ENCODE peak calls at places on chromosomes 16 and 17, in five cellular contexts. One of them, this sample, is unnamed.

GRCh38 chr17:18039535-18040286 is 503 bp downstream of the GID4 start:
- DNase-seq in left ventricle myocardium inferior: no peak
- DNase-seq in GM06990: no peak
- DNase-seq in fibroblast of lung: no peak
- DNase-seq in stomach: peak; percentile 56
- DNase-seq in this sample: no peak

GRCh38 chr16:89827383-89828198 is 684 bp upstream of the SPIRE2 start:
- DNase-seq in left ventricle myocardium inferior: peak; percentile 46
- DNase-seq in GM06990: no peak
- DNase-seq in fibroblast of lung: peak; percentile 56
- DNase-seq in stomach: peak; percentile 61
- DNase-seq in this sample: peak; percentile 23

GRCh38 chr17:65013613-65014391 is 42.7 kb downstream of the GNA13 start:
- DNase-seq in left ventricle myocardium inferior: no peak
- DNase-seq in GM06990: no peak
- DNase-seq in fibroblast of lung: peak; percentile 93
- DNase-seq in stomach: no peak
- DNase-seq in this sample: peak; percentile 91

GRCh38 chr16:14501331-14502255 is 128.5 kb downstream of the PARN start:
- DNase-seq in left ventricle myocardium inferior: peak; percentile 87
- DNase-seq in GM06990: peak; percentile 62
- DNase-seq in fibroblast of lung: peak; percentile 98
- DNase-seq in stomach: peak; percentile 89
- DNase-seq in this sample: peak; percentile 97

GRCh38 chr16:72094266-72094610 is 591 bp downstream of the DHX38 start:
- DNase-seq in left ventricle myocardium inferior: no peak
- DNase-seq in GM06990: no peak
- DNase-seq in fibroblast of lung: peak; percentile 27
- DNase-seq in stomach: no peak
- DNase-seq in this sample: no peak

GRCh38 chr17:64095144-64095882 is 34.6 kb downstream of the ERN1 start:
- DNase-seq in left ventricle myocardium inferior: no peak
- DNase-seq in GM06990: no peak
- DNase-seq in fibroblast of lung: no peak
- DNase-seq in stomach: peak; percentile 40
- DNase-seq in this sample: no peak

GRCh38 chr17:74206332-74206818 is 2.9 kb downstream of the RPL38 start:
- DNase-seq in left ventricle myocardium inferior: no peak
- DNase-seq in GM06990: no peak
- DNase-seq in fibroblast of lung: peak; percentile 17
- DNase-seq in stomach: no peak
- DNase-seq in this sample: no peak

GRCh38 chr17:39677581-39678339 is 9.5 kb downstream of the PNMT start:
- DNase-seq in left ventricle myocardium inferior: peak; percentile 66
- DNase-seq in GM06990: no peak
- DNase-seq in fibroblast of lung: no peak
- DNase-seq in stomach: no peak
- DNase-seq in this sample: no peak

GRCh38 chr16:69494993-69495392 is 70.6 kb downstream of the CYB5B start:
- DNase-seq in left ventricle myocardium inferior: no peak
- DNase-seq in GM06990: no peak
- DNase-seq in fibroblast of lung: no peak
- DNase-seq in stomach: no peak
- DNase-seq in this sample: no peak

GRCh38 chr16:11631214-11631613 is 37.0 kb upstream of the SNN start:
- DNase-seq in left ventricle myocardium inferior: no peak
- DNase-seq in GM06990: no peak
- DNase-seq in fibroblast of lung: no peak
- DNase-seq in stomach: no peak
- DNase-seq in this sample: no peak

GRCh38 chr16:11627822-11628457 is 40.3 kb upstream of the SNN start:
- DNase-seq in left ventricle myocardium inferior: no peak
- DNase-seq in GM06990: no peak
- DNase-seq in fibroblast of lung: peak; percentile 91
- DNase-seq in stomach: peak; percentile 58
- DNase-seq in this sample: no peak

GRCh38 chr16:11632455-11632921 is 35.8 kb upstream of the SNN start:
- DNase-seq in left ventricle myocardium inferior: peak; percentile 38
- DNase-seq in GM06990: no peak
- DNase-seq in fibroblast of lung: peak; percentile 91
- DNase-seq in stomach: no peak
- DNase-seq in this sample: peak; percentile 26

GRCh38 chr16:11629071-11630030 is 38.9 kb upstream of the SNN start:
- DNase-seq in left ventricle myocardium inferior: peak; percentile 41
- DNase-seq in GM06990: peak; percentile 55
- DNase-seq in fibroblast of lung: peak; percentile 62
- DNase-seq in stomach: no peak
- DNase-seq in this sample: no peak

DNA sequence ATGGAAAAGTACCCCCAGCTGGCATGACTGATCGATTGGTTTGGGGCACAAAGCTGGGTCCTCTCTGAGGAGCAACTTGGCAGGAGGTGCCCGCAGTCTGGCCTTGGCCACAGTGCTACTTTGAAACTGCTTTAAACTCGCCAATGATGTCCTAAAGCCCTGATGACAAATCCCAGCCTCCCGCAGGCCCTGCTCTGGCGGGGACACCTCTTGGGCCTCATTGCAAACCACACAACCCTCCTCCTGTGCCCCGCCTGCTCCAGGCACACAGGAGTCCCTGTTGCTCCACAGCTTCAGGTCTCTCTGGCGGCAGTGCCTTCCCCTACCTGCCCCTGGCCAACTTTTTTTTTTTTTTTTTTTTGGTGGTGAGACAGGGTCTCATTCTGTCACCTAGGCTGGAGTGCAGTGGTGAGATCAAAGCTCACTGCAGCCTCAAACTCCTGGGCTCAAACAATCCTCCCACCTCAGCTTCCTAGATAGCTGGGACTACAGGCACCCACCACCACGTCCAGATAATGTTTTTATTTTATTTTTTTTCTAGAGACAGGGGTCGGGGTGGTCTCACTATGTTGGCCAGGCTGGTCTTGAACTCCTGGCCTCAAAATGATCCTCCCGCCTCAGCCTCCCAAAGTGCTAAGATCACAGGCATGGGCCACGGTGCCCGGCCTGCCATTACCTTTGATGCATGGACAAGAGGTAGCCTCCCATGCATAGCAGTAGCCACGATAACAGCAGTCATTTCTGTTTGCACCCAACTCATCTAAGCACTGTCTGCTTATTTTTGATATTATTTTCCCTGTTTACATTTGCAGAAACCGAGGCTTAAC is 37.8 kb upstream of the SNN start:
- DNase-seq in left ventricle myocardium inferior: no peak
- DNase-seq in GM06990: no peak
- DNase-seq in fibroblast of lung: no peak
- DNase-seq in stomach: no peak
- DNase-seq in this sample: no peak
- H3K4me3 ChIP-seq in left ventricle myocardium inferior: no peak overlapping the region
- H3K4me3 ChIP-seq in GM06990: no peak overlapping the region
- H3K4me3 ChIP-seq in fibroblast of lung: no peak overlapping the region
- H3K4me3 ChIP-seq in stomach: no peak overlapping the region
- H3K4me3 ChIP-seq in this sample: no peak overlapping the region

GRCh38 chr16:47492428-47493357 is 31.6 kb downstream of the PHKB start:
- DNase-seq in left ventricle myocardium inferior: peak; percentile 82
- DNase-seq in GM06990: peak; percentile 67
- DNase-seq in fibroblast of lung: no peak
- DNase-seq in stomach: peak; percentile 47
- DNase-seq in this sample: no peak
- H3K4me3 ChIP-seq in left ventricle myocardium inferior: peak overlapping the region; percentile 50
- H3K4me3 ChIP-seq in GM06990: peak overlapping the region; percentile 70
- H3K4me3 ChIP-seq in fibroblast of lung: no peak overlapping the region
- H3K4me3 ChIP-seq in stomach: no peak overlapping the region
- H3K4me3 ChIP-seq in this sample: no peak overlapping the region

GRCh38 chr17:7882629-7883028 is 6.0 kb upstream of the CHD3 start:
- DNase-seq in left ventricle myocardium inferior: no peak
- DNase-seq in GM06990: no peak
- DNase-seq in fibroblast of lung: no peak
- DNase-seq in stomach: no peak
- DNase-seq in this sample: no peak

GRCh38 chr17:7882068-7882467 is 6.5 kb upstream of the CHD3 start:
- DNase-seq in left ventricle myocardium inferior: no peak
- DNase-seq in GM06990: no peak
- DNase-seq in fibroblast of lung: no peak
- DNase-seq in stomach: no peak
- DNase-seq in this sample: no peak

GRCh38 chr17:7881655-7882054 is 6.9 kb upstream of the CHD3 start:
- DNase-seq in left ventricle myocardium inferior: no peak
- DNase-seq in GM06990: no peak
- DNase-seq in fibroblast of lung: no peak
- DNase-seq in stomach: no peak
- DNase-seq in this sample: no peak

GRCh38 chr17:7878234-7878633 is 10.4 kb upstream of the CHD3 start:
- DNase-seq in left ventricle myocardium inferior: no peak
- DNase-seq in GM06990: no peak
- DNase-seq in fibroblast of lung: no peak
- DNase-seq in stomach: no peak
- DNase-seq in this sample: no peak

GRCh38 chr17:7880076-7880868 is 8.3 kb upstream of the CHD3 start:
- DNase-seq in left ventricle myocardium inferior: no peak
- DNase-seq in GM06990: no peak
- DNase-seq in fibroblast of lung: no peak
- DNase-seq in stomach: no peak
- DNase-seq in this sample: no peak
- H3K4me3 ChIP-seq in left ventricle myocardium inferior: no peak overlapping the region
- H3K4me3 ChIP-seq in GM06990: no peak overlapping the region
- H3K4me3 ChIP-seq in fibroblast of lung: no peak overlapping the region
- H3K4me3 ChIP-seq in stomach: no peak overlapping the region
- H3K4me3 ChIP-seq in this sample: no peak overlapping the region

DNA sequence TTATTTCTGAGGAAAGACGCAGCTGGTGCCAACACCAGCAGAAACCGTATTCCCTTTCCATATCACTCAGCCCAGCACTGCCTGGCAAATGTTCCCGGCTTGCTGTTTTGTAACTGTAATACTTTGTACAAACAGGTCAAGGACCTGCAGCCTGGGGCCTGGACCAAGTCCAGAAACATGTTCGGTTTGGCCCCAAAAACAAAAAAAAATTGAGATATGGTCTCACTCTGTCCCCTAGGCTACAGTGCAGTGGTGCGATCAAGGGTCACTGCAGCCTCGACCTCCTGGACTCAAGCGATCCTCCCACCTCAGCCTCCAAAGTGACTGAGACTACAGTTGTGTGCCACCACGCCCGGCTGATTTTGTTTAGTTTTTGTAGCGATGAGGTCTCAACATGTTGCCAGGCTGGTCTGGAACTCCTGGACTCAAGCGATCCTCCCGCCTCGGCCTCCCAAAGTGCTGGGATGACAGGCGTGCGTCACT is 1.2 kb downstream of the HAGH start:
- DNase-seq in left ventricle myocardium inferior: no peak
- DNase-seq in GM06990: no peak
- DNase-seq in fibroblast of lung: no peak
- DNase-seq in stomach: peak; percentile 46
- DNase-seq in this sample: no peak
- H3K4me3 ChIP-seq in left ventricle myocardium inferior: peak overlapping the region; percentile 99
- H3K4me3 ChIP-seq in GM06990: peak overlapping the region; percentile 87
- H3K4me3 ChIP-seq in fibroblast of lung: peak overlapping the region; percentile 17
- H3K4me3 ChIP-seq in stomach: peak overlapping the region; percentile 95
- H3K4me3 ChIP-seq in this sample: peak overlapping the region; percentile 99

GRCh38 chr17:50117202-50118040 is 12.5 kb downstream of the SAMD14 start:
- DNase-seq in left ventricle myocardium inferior: no peak
- DNase-seq in GM06990: peak; percentile 75
- DNase-seq in fibroblast of lung: peak; percentile 70
- DNase-seq in stomach: peak; percentile 74
- DNase-seq in this sample: no peak
- H3K4me3 ChIP-seq in left ventricle myocardium inferior: peak overlapping the region; percentile 46
- H3K4me3 ChIP-seq in GM06990: no peak overlapping the region
- H3K4me3 ChIP-seq in fibroblast of lung: no peak overlapping the region
- H3K4me3 ChIP-seq in stomach: peak overlapping the region; percentile 27
- H3K4me3 ChIP-seq in this sample: no peak overlapping the region

DNA sequence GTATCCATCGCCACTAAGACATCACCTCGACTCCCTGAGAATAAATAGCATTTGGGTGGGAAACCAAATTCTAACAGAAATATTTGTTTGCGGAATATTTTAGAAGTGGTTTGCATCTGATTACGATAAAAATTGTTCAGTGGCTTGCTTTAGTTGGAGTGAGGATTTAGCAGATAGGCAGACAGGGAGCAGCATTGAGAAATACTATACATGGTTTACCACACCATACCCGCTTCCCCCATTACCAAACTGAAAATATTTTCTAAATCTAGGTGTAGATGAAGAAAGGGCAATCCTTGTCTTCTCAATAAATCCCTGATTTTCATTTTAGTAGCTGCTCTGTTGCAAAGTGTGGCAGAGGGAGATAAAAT is 895 bp upstream of the BAHCC1 start:
- DNase-seq in left ventricle myocardium inferior: no peak
- DNase-seq in GM06990: no peak
- DNase-seq in fibroblast of lung: no peak
- DNase-seq in stomach: no peak
- DNase-seq in this sample: no peak
- H3K4me3 ChIP-seq in left ventricle myocardium inferior: peak overlapping the region; percentile 96
- H3K4me3 ChIP-seq in GM06990: no peak overlapping the region
- H3K4me3 ChIP-seq in fibroblast of lung: peak overlapping the region; percentile 23
- H3K4me3 ChIP-seq in stomach: peak overlapping the region; percentile 84
- H3K4me3 ChIP-seq in this sample: peak overlapping the region; percentile 24

DNA sequence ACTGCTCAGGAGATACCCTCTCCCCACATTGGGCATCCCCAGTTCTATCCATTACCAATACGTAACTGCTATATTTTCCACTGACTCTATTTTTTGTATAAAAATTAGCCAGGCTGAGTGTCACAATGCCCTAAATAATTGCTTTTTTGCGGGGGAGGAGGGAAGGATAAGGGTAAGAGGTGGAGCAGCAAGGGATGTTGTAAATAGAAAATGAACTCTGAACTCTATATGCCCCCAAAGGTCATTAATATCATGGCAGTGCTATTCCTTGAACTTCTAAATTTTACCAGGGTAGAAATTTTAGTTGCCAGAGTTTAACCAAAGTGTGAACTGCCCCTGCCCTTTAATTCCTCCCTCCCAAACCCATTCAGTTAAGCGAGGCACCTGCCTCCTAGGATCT is 118.7 kb downstream of the SKAP1 start:
- DNase-seq in left ventricle myocardium inferior: no peak
- DNase-seq in GM06990: no peak
- DNase-seq in fibroblast of lung: no peak
- DNase-seq in stomach: no peak
- DNase-seq in this sample: no peak
- H3K4me3 ChIP-seq in left ventricle myocardium inferior: no peak overlapping the region
- H3K4me3 ChIP-seq in GM06990: no peak overlapping the region
- H3K4me3 ChIP-seq in fibroblast of lung: no peak overlapping the region
- H3K4me3 ChIP-seq in stomach: no peak overlapping the region
- H3K4me3 ChIP-seq in this sample: no peak overlapping the region